ENCODE peak calls at places on chromosomes 2 and 18, in five cellular contexts. E is NCI-H748 treated with DMSO at 0.1 percent for 48 hours, G is mesothelial cell of epicardium, C is LoVo, Q is NCI-H510A. T is an unnamed sample.

GRCh38 chr2:155298001-155298400 is 599.5 kb downstream of the KCNJ3 start:
- DNase-seq in E (no peak), G (no peak), C (no peak), Q (no peak), T (no peak)

GRCh38 chr18:68714356-68714706 is 577 bp downstream of the TMX3 start:
- DNase-seq in E (peak; percentile 12), G (no peak), C (peak; percentile 12), Q (no peak), T (no peak)

GRCh38 chr2:174330945-174331619 is 3.7 kb upstream of the SP9 start:
- DNase-seq in E (no peak), G (no peak), C (no peak), Q (no peak), T (no peak)

GRCh38 chr2:182954789-182955188 is 83.5 kb downstream of the NCKAP1 start:
- DNase-seq in E (no peak), G (no peak), C (no peak), Q (no peak), T (no peak)

GRCh38 chr18:8084160-8084559 is 517.0 kb downstream of the PTPRM start:
- DNase-seq in E (peak; percentile 83), G (no peak), C (no peak), Q (peak; percentile 34), T (peak; percentile 61)

GRCh38 chr2:154527962-154528361 is 170.5 kb upstream of the KCNJ3 start:
- DNase-seq in E (no peak), G (no peak), C (no peak), Q (no peak), T (no peak)

GRCh38 chr2:15999592-16000469 is 59.5 kb downstream of the MYCN start:
- DNase-seq in E (no peak), G (no peak), C (no peak), Q (no peak), T (no peak)

GRCh38 chr2:232593931-232594330 is 39.5 kb upstream of the EFHD1 start:
- DNase-seq in E (no peak), G (no peak), C (no peak), Q (no peak), T (no peak)

GRCh38 chr18:21546423-21546822 is 54.1 kb downstream of the ESCO1 start:
- DNase-seq in E (no peak), G (no peak), C (no peak), Q (no peak), T (no peak)

GRCh38 chr2:187001248-187001647 is 152.3 kb upstream of the ZSWIM2 start:
- DNase-seq in E (no peak), G (no peak), C (no peak), Q (no peak), T (no peak)

GRCh38 chr2:197863744-197864143 is 59.4 kb downstream of the PLCL1 start:
- DNase-seq in E (no peak), G (no peak), C (no peak), Q (no peak), T (no peak)

GRCh38 chr2:218655751-218656150 is 3.7 kb downstream of the ZNF142 start:
- DNase-seq in E (no peak), G (no peak), C (no peak), Q (no peak), T (no peak)

GRCh38 chr2:121254748-121255147 is 30.3 kb downstream of the TFCP2L1 start:
- DNase-seq in E (no peak), G (no peak), C (no peak), Q (peak; percentile 96), T (peak; percentile 27)

GRCh38 chr2:48715956-48716355 is 39.6 kb downstream of the LHCGR start:
- DNase-seq in E (no peak), G (no peak), C (no peak), Q (no peak), T (no peak)

GRCh38 chr2:7083580-7084509 is 166.6 kb downstream of the RNF144A start:
- DNase-seq in E (peak; percentile 4), G (no peak), C (peak; percentile 60), Q (no peak), T (no peak)

GRCh38 chr18:48909721-48910120 is 41.0 kb downstream of the SMAD7 start:
- DNase-seq in E (no peak), G (no peak), C (no peak), Q (no peak), T (no peak)

GRCh38 chr2:62304429-62305417 is 108.8 kb downstream of the B3GNT2 start:
- DNase-seq in E (peak; percentile 35), G (no peak), C (peak; percentile 78), Q (peak; percentile 97), T (peak; percentile 37)

GRCh38 chr2:179840840-179841239 is 20.6 kb downstream of the ZNF385B start:
- DNase-seq in E (no peak), G (no peak), C (no peak), Q (no peak), T (no peak)

GRCh38 chr18:45102863-45103262 is 422.2 kb downstream of the SETBP1 start:
- DNase-seq in E (no peak), G (no peak), C (no peak), Q (no peak), T (no peak)

GRCh38 chr2:191202881-191203397 is 42.3 kb upstream of the MYO1B start:
- DNase-seq in E (no peak), G (no peak), C (no peak), Q (no peak), T (no peak)

GRCh38 chr2:9739508-9739907 is 103.8 kb upstream of the TAF1B start:
- DNase-seq in E (no peak), G (no peak), C (peak; percentile 45), Q (no peak), T (no peak)

GRCh38 chr2:146652311-146652710 is 1192.5 kb upstream of the ACVR2A start:
- DNase-seq in E (no peak), G (no peak), C (no peak), Q (no peak), T (no peak)

GRCh38 chr2:201949036-201950012 is 84.3 kb upstream of the FZD7 start:
- DNase-seq in E (peak; percentile 88), G (no peak), C (no peak), Q (no peak), T (no peak)

GRCh38 chr2:202822411-202822810 is 49.2 kb downstream of the ICA1L start:
- DNase-seq in E (peak; percentile 41), G (no peak), C (no peak), Q (no peak), T (no peak)

GRCh38 chr2:203484266-203485112 is 50.6 kb downstream of the RAPH1 start:
- DNase-seq in E (no peak), G (no peak), C (no peak), Q (no peak), T (no peak)

GRCh38 chr2:218645126-218645525 is 14.3 kb downstream of the ZNF142 start:
- DNase-seq in E (no peak), G (no peak), C (no peak), Q (no peak), T (no peak)

GRCh38 chr18:12751503-12751884 is 48.7 kb downstream of the PSMG2 start:
- DNase-seq in E (no peak), G (no peak), C (no peak), Q (no peak), T (no peak)

GRCh38 chr2:102186676-102187190 is at the start of gene IL1RL2:
- DNase-seq in E (no peak), G (no peak), C (no peak), Q (no peak), T (no peak)

GRCh38 chr2:14301331-14301730 is 331.2 kb upstream of the LRATD1 start:
- DNase-seq in E (no peak), G (no peak), C (no peak), Q (no peak), T (no peak)

GRCh38 chr2:47002480-47003381 is 87.1 kb upstream of the MCFD2 start:
- DNase-seq in E (no peak), G (no peak), C (no peak), Q (no peak), T (peak; percentile 5)

GRCh38 chr18:44824884-44825283 is 144.2 kb downstream of the SETBP1 start:
- DNase-seq in E (no peak), G (no peak), C (no peak), Q (no peak), T (no peak)

GRCh38 chr2:28681216-28681981 is 70.2 kb upstream of the PPP1CB start:
- DNase-seq in E (no peak), G (no peak), C (no peak), Q (no peak), T (peak; percentile 36)

GRCh38 chr2:230924470-230925341 is at the start of gene GPR55:
- DNase-seq in E (no peak), G (no peak), C (no peak), Q (no peak), T (no peak)

GRCh38 chr18:34086370-34086769 is 138.3 kb downstream of the NOL4 start:
- DNase-seq in E (no peak), G (no peak), C (no peak), Q (no peak), T (no peak)

GRCh38 chr2:218448934-218449333 is 30.0 kb downstream of the VIL1 start:
- DNase-seq in E (no peak), G (no peak), C (peak; percentile 85), Q (no peak), T (no peak)

GRCh38 chr2:151280276-151280675 is 9.2 kb downstream of the NMI start:
- DNase-seq in E (no peak), G (no peak), C (no peak), Q (no peak), T (no peak)

GRCh38 chr2:238582159-238582558 is 155.4 kb downstream of the ASB1 start:
- DNase-seq in E (no peak), G (no peak), C (no peak), Q (no peak), T (no peak)

GRCh38 chr2:107627164-107627563 is 199.5 kb upstream of the RGPD4 start:
- DNase-seq in E (no peak), G (no peak), C (no peak), Q (no peak), T (no peak)

GRCh38 chr2:36824281-36824680 is 127.8 kb downstream of the VIT start:
- DNase-seq in E (no peak), G (no peak), C (no peak), Q (no peak), T (no peak)

GRCh38 chr2:240186191-240186725 is 45.8 kb upstream of the OTOS start:
- DNase-seq in E (no peak), G (no peak), C (no peak), Q (no peak), T (no peak)

T was measured in NCI-H1417 treated with DMSO at 0.1 percent for 48 hours.